ENCODE peak calls at places on chromosomes 7 and 10, in four cellular contexts. One of them, this sample, is unnamed.

GRCh38 chr7:9822458-9823290 is 1151.0 kb upstream of the PHF14 start:
- DNase-seq in adipocyte: no peak
- DNase-seq in upper lobe of right lung: peak; percentile 54
- DNase-seq in GM04504: no peak
- DNase-seq in this sample: no peak

GRCh38 chr7:386385-386784 is 96.4 kb downstream of the FOXL3 start:
- DNase-seq in adipocyte: no peak
- DNase-seq in upper lobe of right lung: no peak
- DNase-seq in GM04504: no peak
- DNase-seq in this sample: no peak

GRCh38 chr7:125495997-125496396 is 566.4 kb upstream of the POT1 start:
- DNase-seq in adipocyte: no peak
- DNase-seq in upper lobe of right lung: no peak
- DNase-seq in GM04504: no peak
- DNase-seq in this sample: no peak

GRCh38 chr10:63681965-63682704 is 160.9 kb downstream of the REEP3 start:
- DNase-seq in adipocyte: peak; percentile 95
- DNase-seq in upper lobe of right lung: no peak
- DNase-seq in GM04504: peak; percentile 95
- DNase-seq in this sample: no peak

GRCh38 chr10:14822879-14823755 is 14.7 kb downstream of the CDNF start:
- DNase-seq in adipocyte: peak; percentile 85
- DNase-seq in upper lobe of right lung: no peak
- DNase-seq in GM04504: no peak
- DNase-seq in this sample: peak; percentile 29

GRCh38 chr7:91212592-91212991 is 51.6 kb upstream of the FZD1 start:
- DNase-seq in adipocyte: no peak
- DNase-seq in upper lobe of right lung: no peak
- DNase-seq in GM04504: no peak
- DNase-seq in this sample: no peak

GRCh38 chr10:46042527-46042926 is 3.5 kb downstream of the MSMB start:
- DNase-seq in adipocyte: no peak
- DNase-seq in upper lobe of right lung: no peak
- DNase-seq in GM04504: no peak
- DNase-seq in this sample: no peak

GRCh38 chr10:99917963-99918825 is 91.6 kb downstream of the DNMBP start:
- DNase-seq in adipocyte: peak; percentile 53
- DNase-seq in upper lobe of right lung: peak; percentile 66
- DNase-seq in GM04504: peak; percentile 36
- DNase-seq in this sample: no peak

GRCh38 chr10:11023009-11023408 is 5.3 kb downstream of the CELF2 start:
- DNase-seq in adipocyte: no peak
- DNase-seq in upper lobe of right lung: no peak
- DNase-seq in GM04504: no peak
- DNase-seq in this sample: no peak

GRCh38 chr7:121960678-121961461 is 87.9 kb downstream of the PTPRZ1 start:
- DNase-seq in adipocyte: peak; percentile 67
- DNase-seq in upper lobe of right lung: no peak
- DNase-seq in GM04504: peak; percentile 67
- DNase-seq in this sample: no peak

This sample was measured in SK-N-DZ.